ENCODE peak calls at places on chromosomes 11 and 22, in ten cellular contexts. O is type B pancreatic cell, M is cardiac muscle cell, B is mammary epithelial cell, C is MM.1S, X is astrocyte of the cerebellum, P is choroid plexus epithelial cell, J is AG09319, U is left ventricle myocardium inferior, E is A549. K is an unnamed sample.

GRCh38 chr22:29266564-29267461 is 968 bp downstream of the RHBDD3 start:
- DNase-seq in B (peak; percentile 1), C (no peak), U (no peak), O (no peak), X (no peak), M (peak; percentile 54), E (no peak), J (no peak), P (peak; percentile 42), K (peak; percentile 11)

GRCh38 chr11:48093795-48094642 is 113.7 kb downstream of the PTPRJ start:
- DNase-seq in J (no peak), M (peak; percentile 35), O (peak; percentile 6), B (no peak), E (no peak), X (no peak), P (peak; percentile 39), U (no peak), C (peak; percentile 87), K (no peak)

GRCh38 chr22:29710922-29711593 is 8.7 kb upstream of the CABP7 start:
- DNase-seq in X (no peak), J (no peak), U (peak; percentile 67), B (no peak), O (no peak), C (no peak), P (no peak), E (no peak), M (no peak), K (peak; percentile 38)

GRCh38 chr11:11717064-11717725 is 95.4 kb upstream of the GALNT18 start:
- DNase-seq in O (no peak), P (no peak), E (no peak), U (no peak), X (no peak), J (no peak), C (no peak), B (peak; percentile 96), M (no peak), K (peak; percentile 97)

GRCh38 chr11:127789887-127790286 is 789.3 kb upstream of the KIRREL3 start:
- DNase-seq in B (peak; percentile 7), C (peak; percentile 44), M (no peak), O (no peak), P (no peak), X (no peak), J (no peak), U (no peak), E (peak; percentile 13), K (peak; percentile 57)

GRCh38 chr11:5620606-5621521 is 3.9 kb upstream of the TRIM34 start:
- DNase-seq in M (peak; percentile 76), X (peak; percentile 40), O (no peak), U (no peak), J (peak; percentile 65), P (peak; percentile 93), C (no peak), B (peak; percentile 84), E (peak; percentile 91), K (peak; percentile 69)

GRCh38 chr11:62546244-62546936 is at the start of gene AHNAK:
- DNase-seq in J (no peak), X (no peak), E (peak; percentile 77), C (peak; percentile 48), U (peak; percentile 91), P (peak; percentile 67), B (peak; percentile 67), O (peak; percentile 87), M (peak; percentile 73), K (peak; percentile 70)

GRCh38 chr11:105000797-105001196 is 22.2 kb downstream of the CASP5 start:
- DNase-seq in E (peak; percentile 1), P (no peak), U (no peak), J (no peak), B (no peak), C (peak; percentile 61), X (no peak), O (no peak), M (no peak), K (peak; percentile 13)

GRCh38 chr11:112719736-112720525 is 241.3 kb upstream of the NCAM1 start:
- DNase-seq in M (no peak), O (no peak), X (no peak), C (no peak), U (no peak), B (no peak), P (no peak), J (no peak), E (no peak), K (no peak)

GRCh38 chr11:61812736-61813411 is 3.9 kb downstream of the FADS1 start:
- DNase-seq in C (no peak), E (no peak), M (no peak), J (no peak), X (no peak), B (no peak), O (no peak), P (no peak), U (no peak), K (no peak)

GRCh38 chr11:28463826-28464225 is 355.6 kb downstream of the METTL15 start:
- DNase-seq in P (peak; percentile 71), U (no peak), O (no peak), X (peak; percentile 13), E (no peak), C (no peak), M (no peak), B (no peak), J (no peak), K (no peak)

GRCh38 chr11:61956191-61957027 is 6.3 kb downstream of the BEST1 start:
- DNase-seq in C (no peak), B (no peak), J (no peak), U (no peak), E (no peak), P (no peak), M (no peak), O (no peak), X (no peak), K (no peak)

GRCh38 chr11:592918-593317 is 16.6 kb downstream of the PHRF1 start:
- DNase-seq in U (no peak), O (no peak), C (no peak), X (no peak), B (no peak), M (no peak), P (no peak), J (no peak), E (no peak), K (no peak)

GRCh38 chr11:65528819-65529350 is 4.0 kb downstream of the SCYL1 start:
- DNase-seq in X (no peak), C (no peak), P (no peak), O (no peak), B (no peak), E (no peak), U (no peak), M (no peak), J (no peak), K (no peak)

GRCh38 chr22:27345681-27346080 is 455.9 kb downstream of the MN1 start:
- DNase-seq in O (peak; percentile 29), M (no peak), X (no peak), E (no peak), J (no peak), C (no peak), P (no peak), B (no peak), U (no peak), K (no peak)

GRCh38 chr11:35288817-35289541 is 130.4 kb downstream of the SLC1A2 start:
- DNase-seq in X (peak; percentile 83), P (peak; percentile 80), E (no peak), O (no peak), C (peak; percentile 35), B (peak; percentile 25), M (peak; percentile 87), U (no peak), J (no peak), K (peak; percentile 25)

GRCh38 chr11:121367434-121367833 is 74.9 kb downstream of the SC5D start:
- DNase-seq in B (peak; percentile 4), O (no peak), X (peak; percentile 15), C (peak; percentile 81), U (no peak), P (peak; percentile 65), M (peak; percentile 36), J (no peak), E (no peak), K (peak; percentile 16)

GRCh38 chr22:39598017-39598965 is 27.7 kb downstream of the CACNA1I start:
- DNase-seq in U (no peak), P (no peak), M (peak; percentile 15), O (no peak), E (peak; percentile 40), B (peak; percentile 43), X (no peak), J (no peak), C (peak; percentile 76), K (peak; percentile 38)
- TF ChIP-seq CTCF in U (no peak), P (peak; percentile 4), M (no peak), O (peak; percentile 54), E (no peak), B (peak; percentile 14), X (no peak), J (no peak), C (peak; percentile 18), K (no peak)

GRCh38 chr22:43270314-43270908 is 72.8 kb downstream of the SCUBE1 start:
- DNase-seq in U (no peak), X (no peak), E (peak; percentile 50), O (no peak), J (no peak), M (peak; percentile 15), C (peak; percentile 96), B (no peak), P (peak; percentile 10), K (no peak)
- TF ChIP-seq CTCF in U (no peak), X (no peak), E (no peak), O (peak; percentile 55), J (peak; percentile 8), M (peak; percentile 33), C (peak; percentile 35), B (no peak), P (peak; percentile 42), K (peak; percentile 13)

GRCh38 chr11:44427432-44427831 is 117.5 kb upstream of the ALX4 start:
- DNase-seq in O (no peak), J (no peak), X (no peak), C (no peak), P (no peak), U (no peak), B (no peak), E (peak; percentile 8), M (no peak), K (peak; percentile 14)
- TF ChIP-seq CTCF in O (peak; percentile 52), J (peak; percentile 24), X (peak; percentile 17), C (peak; percentile 39), P (peak; percentile 43), U (peak; percentile 49), B (peak; percentile 30), E (peak; percentile 40), M (peak; percentile 37), K (peak; percentile 16)

DNA sequence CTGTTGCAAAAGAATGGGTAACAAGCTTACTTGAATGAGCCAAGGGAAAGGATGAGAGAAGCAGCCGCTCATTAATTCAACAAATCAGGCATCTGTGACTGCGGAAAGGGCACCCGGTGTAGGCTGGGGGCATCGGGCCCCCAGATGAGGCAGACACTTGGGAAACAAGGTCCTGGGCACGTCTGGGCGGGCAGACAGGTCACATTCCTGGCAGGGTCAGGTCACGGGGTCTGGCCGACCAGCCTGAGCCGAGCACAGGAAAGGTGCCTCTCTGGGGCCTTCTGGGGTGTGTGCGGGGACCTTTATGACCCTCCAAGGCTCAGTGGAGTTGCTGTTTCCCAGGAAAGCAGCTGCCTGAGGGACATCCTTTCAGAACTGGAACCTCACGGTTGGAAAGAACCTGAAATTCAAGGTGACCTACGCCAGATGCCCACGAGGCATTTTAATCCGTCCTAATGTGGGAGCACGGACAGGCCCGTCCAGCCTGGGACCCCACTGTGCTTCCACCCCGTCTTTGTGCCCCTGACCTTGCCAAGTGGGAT is 57.1 kb downstream of the ST14 start:
- DNase-seq in E (no peak), O (peak; percentile 57), C (no peak), J (no peak), P (no peak), U (no peak), B (no peak), X (no peak), M (no peak), K (no peak)
- TF ChIP-seq CTCF in E (no peak), O (no peak), C (no peak), J (no peak), P (no peak), U (no peak), B (no peak), X (no peak), M (no peak), K (no peak)

K was measured in MCF 10A.